ENCODE peak calls at places on chromosomes 2 and 18, in eight cellular contexts. G is colonic mucosa, S is endodermal cell, F is tibial nerve, A is neuronal stem cell, R is HAP-1, D is neural progenitor cell, Y is A549. M is an unnamed sample. For H3K4me1, the result is how much of the 10 kb centered on the place peaks cover.

GRCh38 chr2:32745675-32746074 is 117.8 kb downstream of the TTC27 start:
- DNase-seq in F (no peak), R (no peak), G (no peak), S (no peak), A (no peak), Y (no peak), D (no peak), M (no peak)

GRCh38 chr2:167048829-167049228 is 160.5 kb downstream of the XIRP2 start:
- DNase-seq in F (no peak), D (peak), Y (no peak), G (no peak), S (no peak), A (no peak), R (no peak), M (no peak)

GRCh38 chr2:170145675-170146432 is 32.1 kb upstream of the MYO3B start:
- DNase-seq in Y (no peak), F (no peak), A (no peak), D (no peak), S (no peak), R (no peak), G (no peak), M (no peak)

GRCh38 chr2:7269993-7270392 is 352.8 kb downstream of the RNF144A start:
- DNase-seq in S (peak), A (no peak), R (no peak), Y (no peak), G (no peak), D (no peak), F (no peak), M (no peak)

GRCh38 chr2:8850845-8851244 is 13.4 kb upstream of the KIDINS220 start:
- DNase-seq in S (no peak), F (no peak), A (no peak), Y (no peak), G (no peak), R (no peak), D (no peak), M (no peak)

GRCh38 chr2:219490600-219491130 is 8.0 kb upstream of the GMPPA start:
- DNase-seq in Y (no peak), D (no peak), S (no peak), A (no peak), G (no peak), F (no peak), R (no peak), M (no peak)

GRCh38 chr2:27870724-27871123 is 19.5 kb downstream of the RBKS start:
- DNase-seq in A (no peak), F (no peak), D (no peak), Y (peak), G (no peak), R (no peak), S (no peak), M (no peak)

GRCh38 chr2:205129531-205129930 is 552.8 kb upstream of the NRP2 start:
- DNase-seq in Y (no peak), D (no peak), A (no peak), S (no peak), R (no peak), F (no peak), G (no peak), M (no peak)

GRCh38 chr18:79866889-79867574 is 69.3 kb downstream of the KCNG2 start:
- DNase-seq in R (no peak), A (no peak), S (peak), Y (peak), F (peak), G (no peak), D (no peak), M (no peak)

GRCh38 chr2:182406221-182406620 is 20.6 kb downstream of the PDE1A start:
- DNase-seq in A (no peak), Y (no peak), D (no peak), R (no peak), G (no peak), S (no peak), F (no peak), M (no peak)

GRCh38 chr18:27750014-27750413 is 426.9 kb downstream of the CDH2 start:
- DNase-seq in F (no peak), Y (peak), D (peak), S (peak), R (peak), G (peak), A (peak), M (no peak)

GRCh38 chr2:170739507-170740046 is 24.4 kb downstream of the SP5 start:
- DNase-seq in D (no peak), G (no peak), F (no peak), R (no peak), S (no peak), A (no peak), Y (no peak), M (no peak)

GRCh38 chr2:189318761-189319160 is 122.5 kb upstream of the WDR75 start:
- DNase-seq in S (no peak), G (no peak), Y (no peak), R (no peak), F (no peak), A (no peak), D (no peak), M (no peak)

GRCh38 chr2:120600335-120600734 is 135.3 kb upstream of the GLI2 start:
- DNase-seq in D (no peak), A (no peak), G (no peak), F (no peak), R (no peak), S (no peak), Y (no peak), M (no peak)

GRCh38 chr2:127175406-127175805 is 44.7 kb downstream of the CYP27C1 start:
- DNase-seq in D (no peak), G (peak), F (peak), R (no peak), Y (no peak), A (no peak), S (peak), M (no peak)

GRCh38 chr18:41751161-41751560 is 203.9 kb upstream of the PIK3C3 start:
- DNase-seq in S (no peak), A (no peak), Y (no peak), R (no peak), D (no peak), F (no peak), G (no peak), M (no peak)

GRCh38 chr2:222797871-222798270 is 63.0 kb upstream of the ACSL3 start:
- DNase-seq in F (no peak), Y (no peak), R (no peak), S (no peak), D (no peak), A (no peak), G (no peak), M (no peak)

GRCh38 chr2:190722825-190723224 is 73.9 kb downstream of the NAB1 start:
- DNase-seq in Y (no peak), A (no peak), D (no peak), S (no peak), R (no peak), F (no peak), G (no peak), M (no peak)

GRCh38 chr2:205482399-205483065 is 199.8 kb upstream of the NRP2 start:
- DNase-seq in S (peak), D (peak), G (no peak), F (no peak), Y (no peak), A (no peak), R (no peak), M (no peak)

GRCh38 chr18:77063256-77063655 is 69.3 kb downstream of the MBP start:
- DNase-seq in D (no peak), S (no peak), G (peak), Y (no peak), A (no peak), R (no peak), F (no peak), M (peak)

GRCh38 chr2:49972699-49973098 is 818.4 kb upstream of the FSHR start:
- DNase-seq in S (peak), A (peak), Y (no peak), R (peak), D (peak), F (no peak), G (no peak), M (no peak)

GRCh38 chr2:71181316-71181715 is 45.6 kb downstream of the PAIP2B start:
- DNase-seq in R (no peak), A (no peak), D (no peak), S (no peak), F (no peak), Y (peak), G (no peak), M (no peak)

GRCh38 chr2:101360229-101360628 is 27.1 kb downstream of the CREG2 start:
- DNase-seq in S (no peak), D (no peak), R (no peak), Y (peak), A (no peak), F (no peak), G (no peak), M (no peak)

GRCh38 chr2:188291142-188291616 is 495 bp upstream of the GULP1 start:
- DNase-seq in R (peak), Y (peak), G (no peak), S (peak), D (peak), F (no peak), A (no peak), M (no peak)

GRCh38 chr18:5582054-5582453 is 38.3 kb upstream of the EPB41L3 start:
- DNase-seq in S (peak), D (peak), Y (no peak), R (no peak), F (no peak), G (no peak), A (peak), M (no peak)

GRCh38 chr2:43292851-43293743 is 66.7 kb upstream of the ZFP36L2 start:
- DNase-seq in Y (no peak), D (no peak), A (no peak), G (no peak), R (no peak), F (no peak), S (no peak), M (no peak)

GRCh38 chr18:22543764-22544163 is 126.0 kb upstream of the CTAGE1 start:
- DNase-seq in S (no peak), A (no peak), D (no peak), Y (no peak), F (no peak), G (no peak), R (no peak), M (no peak)

GRCh38 chr18:10530852-10531251 is 5.0 kb downstream of the NAPG start:
- DNase-seq in D (no peak), R (no peak), S (no peak), G (no peak), Y (no peak), F (no peak), A (no peak), M (no peak)

GRCh38 chr18:5097116-5097703 is 99.8 kb downstream of the AKAIN1 start:
- DNase-seq in Y (no peak), D (no peak), G (no peak), R (no peak), F (no peak), A (no peak), S (peak), M (no peak)

GRCh38 chr2:233061591-233062446 is 1.7 kb downstream of the INPP5D start:
- DNase-seq in R (no peak), S (peak), D (peak), A (no peak), G (no peak), Y (no peak), F (no peak), M (peak)

GRCh38 chr2:50135841-50136240 is 896.1 kb downstream of the NRXN1 start:
- DNase-seq in A (no peak), G (no peak), R (peak), S (no peak), Y (no peak), D (no peak), F (no peak), M (no peak)

GRCh38 chr2:175022923-175023322 is 17.7 kb upstream of the CHN1 start:
- DNase-seq in R (no peak), A (no peak), S (no peak), G (no peak), F (no peak), Y (no peak), D (no peak), M (no peak)

DNA sequence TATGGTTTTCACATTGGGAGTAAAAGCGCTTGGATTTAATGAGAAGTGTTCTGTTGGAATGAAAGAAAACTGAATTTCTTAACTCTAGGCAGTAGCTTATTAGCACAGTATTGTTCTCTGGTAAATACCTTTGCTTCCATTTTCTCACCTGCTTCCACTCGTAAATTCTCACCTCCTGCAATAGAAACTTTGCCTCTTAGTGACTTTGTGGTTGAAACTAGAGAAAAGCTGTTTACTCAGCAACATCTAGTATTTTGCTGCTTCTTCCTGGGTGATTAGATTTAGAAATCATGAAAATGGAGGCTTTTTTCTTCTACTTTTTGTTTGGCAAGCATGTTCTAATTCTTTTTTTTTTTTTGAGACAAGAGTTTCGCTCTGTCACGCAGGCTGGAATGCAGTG is 385.4 kb downstream of the SPAG16 start:
- DNase-seq in F (no peak), R (no peak), G (no peak), S (no peak), Y (no peak), A (no peak), D (no peak), M (no peak)
- H3K4me1 ChIP-seq in F (under half), R (under half), G (under half), S (under half), Y (under half), A (under half), D (under half), M (under half)

DNA sequence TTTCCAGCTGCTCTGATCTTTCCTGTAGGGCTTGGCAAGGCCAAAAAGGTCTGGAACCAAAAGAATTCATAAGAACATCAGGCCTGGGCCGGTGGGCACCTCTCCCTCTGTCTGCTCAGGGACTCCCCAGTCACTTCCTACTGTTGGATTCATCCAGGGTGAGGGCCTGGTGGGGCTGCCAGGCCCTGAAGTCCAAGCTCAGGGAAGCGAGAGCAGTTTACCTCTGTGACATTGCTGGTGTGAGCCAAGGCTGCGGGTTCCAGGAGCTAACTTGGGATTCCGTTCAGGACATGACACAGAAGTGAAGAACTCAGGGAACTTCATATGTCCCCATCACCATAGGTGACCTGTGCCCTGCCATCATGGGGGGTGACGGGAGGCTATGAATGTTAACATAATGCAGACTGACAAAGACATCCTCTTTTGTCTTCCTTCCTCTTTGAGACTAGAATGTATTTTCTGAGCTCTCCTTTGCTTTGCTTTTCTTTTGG is 130.6 kb upstream of the SLC1A4 start:
- DNase-seq in S (peak), R (no peak), D (no peak), Y (no peak), G (no peak), F (no peak), A (no peak), M (no peak)
- H3K4me1 ChIP-seq in S (under half), R (under half), D (under half), Y (under half), G (under half), F (under half), A (under half), M (under half)

GRCh38 chr2:236242057-236242495 is 22.1 kb downstream of the ASB18 start:
- DNase-seq in S (peak), D (no peak), R (no peak), Y (no peak), G (no peak), F (no peak), A (no peak), M (no peak)
- H3K4me1 ChIP-seq in S (under half), D (under half), R (under half), Y (under half), G (under half), F (under half), A (under half), M (under half)

DNA sequence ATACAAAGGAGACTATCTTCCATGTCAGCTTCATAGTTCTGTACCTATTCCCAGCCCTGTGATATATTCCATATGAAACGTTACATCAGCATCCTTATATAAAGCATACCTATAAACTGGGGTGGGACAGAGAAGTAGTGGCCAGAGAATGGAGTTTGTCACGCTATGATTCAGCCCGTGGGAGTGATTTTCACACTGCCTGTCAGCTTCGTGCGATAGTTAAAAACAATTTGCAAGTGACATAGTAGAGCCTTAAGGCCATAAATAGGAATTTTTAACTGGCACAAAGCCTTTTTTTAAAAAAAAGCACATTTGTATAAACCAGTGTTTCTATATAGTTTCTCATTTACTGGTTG is 30.2 kb downstream of the PKP4 start:
- DNase-seq in F (no peak), A (no peak), G (no peak), S (no peak), D (no peak), Y (no peak), R (no peak), M (no peak)
- H3K4me1 ChIP-seq in F (under half), A (under half), G (under half), S (under half), D (under half), Y (half or more), R (half or more), M (under half)

GRCh38 chr2:171792157-171792556 is 101.9 kb downstream of the SLC25A12 start:
- DNase-seq in S (no peak), D (no peak), Y (no peak), A (no peak), R (no peak), F (no peak), G (no peak), M (no peak)
- H3K4me1 ChIP-seq in S (under half), D (half or more), Y (under half), A (under half), R (under half), F (under half), G (under half), M (under half)

DNA sequence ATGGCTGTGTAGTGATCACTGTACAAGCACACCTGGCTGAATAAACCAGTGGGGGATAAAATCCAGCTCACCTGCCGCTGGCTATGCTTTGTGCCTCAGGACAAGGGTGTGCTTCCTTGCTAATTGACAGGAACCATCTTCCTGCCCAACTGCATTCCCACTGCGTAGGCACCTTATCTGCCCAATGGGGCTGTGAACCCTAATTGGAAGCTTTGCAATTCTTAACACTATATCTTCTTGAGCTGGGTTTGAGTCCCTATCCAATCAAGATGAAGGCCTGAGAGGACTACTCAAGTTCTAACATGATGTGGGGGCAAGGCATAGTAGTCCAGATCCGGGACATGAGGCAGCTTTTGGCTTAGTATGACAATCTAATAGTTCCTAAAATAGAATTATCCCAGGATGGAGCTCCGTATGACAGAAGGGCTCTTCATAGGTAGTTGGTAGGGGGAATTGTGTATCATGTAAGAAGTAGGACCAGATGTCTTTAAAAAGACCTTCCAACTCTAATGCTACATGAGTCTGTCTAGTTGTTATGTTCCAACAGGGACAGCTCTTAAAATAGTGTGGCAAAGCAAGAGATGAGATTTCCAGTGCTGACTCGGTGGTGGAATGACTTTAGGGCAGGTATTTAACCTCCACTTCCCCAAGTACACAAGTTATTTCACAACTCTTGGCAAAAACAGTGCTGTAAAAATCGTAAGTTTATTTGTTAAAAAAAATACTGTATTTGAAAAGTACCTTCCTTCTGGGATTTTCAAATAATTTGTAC is 2.3 kb upstream of the TMEM150A start:
- DNase-seq in F (no peak), A (no peak), R (no peak), G (no peak), S (peak), D (no peak), Y (no peak), M (no peak)
- H3K4me1 ChIP-seq in F (under half), A (under half), R (under half), G (under half), S (under half), D (under half), Y (under half), M (under half)

GRCh38 chr18:67669993-67670671 is 153.6 kb upstream of the DSEL start:
- DNase-seq in S (no peak), Y (no peak), G (no peak), D (no peak), A (no peak), F (no peak), R (no peak), M (no peak)

GRCh38 chr18:67672719-67673118 is 156.2 kb upstream of the DSEL start:
- DNase-seq in S (no peak), Y (no peak), F (no peak), D (no peak), R (no peak), G (no peak), A (no peak), M (no peak)

GRCh38 chr18:67677489-67677888 is 161.0 kb upstream of the DSEL start:
- DNase-seq in D (no peak), G (no peak), Y (no peak), A (no peak), S (no peak), R (no peak), F (no peak), M (no peak)

GRCh38 chr18:67672142-67672541 is 155.6 kb upstream of the DSEL start:
- DNase-seq in S (no peak), R (no peak), G (no peak), Y (no peak), D (no peak), A (no peak), F (no peak), M (no peak)
- H3K4me1 ChIP-seq in S (under half), R (under half), G (under half), Y (under half), D (under half), A (under half), F (under half), M (under half)

GRCh38 chr18:24014986-24015896 is 687 bp downstream of the TTC39C start:
- DNase-seq in R (peak), D (peak), F (peak), A (peak), Y (peak), S (peak), G (peak), M (peak)
- H3K4me1 ChIP-seq in R (under half), D (under half), F (under half), A (under half), Y (under half), S (under half), G (under half), M (half or more)

GRCh38 chr2:150023663-150024062 is 436.1 kb upstream of the MMADHC start:
- DNase-seq in R (no peak), A (no peak), G (no peak), D (no peak), Y (no peak), S (no peak), F (no peak), M (no peak)
- H3K4me1 ChIP-seq in R (under half), A (under half), G (under half), D (under half), Y (under half), S (under half), F (under half), M (under half)